ENCODE peak calls at places on chromosomes 16 and 17, in five cellular contexts. One of them, this sample, is unnamed.

GRCh38 chr17:7440823-7441174 is 1.5 kb downstream of the FGF11 start:
- DNase-seq in fibroblast of lung: peak; percentile 57
- DNase-seq in HCT116: no peak
- DNase-seq in hepatocyte: peak; percentile 67
- DNase-seq in GM23338: peak; percentile 71
- DNase-seq in this sample: no peak

GRCh38 chr16:77788196-77789084 is at the start of gene VAT1L:
- DNase-seq in hepatocyte: peak; percentile 49
- DNase-seq in GM23338: peak; percentile 78
- DNase-seq in HCT116: no peak
- DNase-seq in fibroblast of lung: peak; percentile 75
- DNase-seq in this sample: no peak

GRCh38 chr16:30982548-30983288 is 2.3 kb upstream of the HSD3B7 start:
- DNase-seq in hepatocyte: no peak
- DNase-seq in GM23338: no peak
- DNase-seq in HCT116: no peak
- DNase-seq in fibroblast of lung: no peak
- DNase-seq in this sample: no peak

GRCh38 chr17:2107506-2107905 is 52.6 kb downstream of the HIC1 start:
- DNase-seq in fibroblast of lung: no peak
- DNase-seq in hepatocyte: no peak
- DNase-seq in HCT116: no peak
- DNase-seq in GM23338: no peak
- DNase-seq in this sample: no peak

GRCh38 chr16:55917373-55917919 is 42.3 kb upstream of the CES5A start:
- DNase-seq in fibroblast of lung: no peak
- DNase-seq in HCT116: no peak
- DNase-seq in hepatocyte: no peak
- DNase-seq in GM23338: no peak
- DNase-seq in this sample: no peak

GRCh38 chr17:77721823-77722160 is 236.7 kb upstream of the TNRC6C start:
- DNase-seq in fibroblast of lung: no peak
- DNase-seq in hepatocyte: no peak
- DNase-seq in GM23338: no peak
- DNase-seq in HCT116: no peak
- DNase-seq in this sample: no peak

GRCh38 chr17:32323784-32324590 is 18.0 kb downstream of the C17orf75 start:
- DNase-seq in hepatocyte: no peak
- DNase-seq in HCT116: no peak
- DNase-seq in GM23338: no peak
- DNase-seq in fibroblast of lung: peak; percentile 20
- DNase-seq in this sample: no peak

GRCh38 chr17:30823425-30823824 is 1.1 kb downstream of the CRLF3 start:
- DNase-seq in HCT116: no peak
- DNase-seq in fibroblast of lung: no peak
- DNase-seq in hepatocyte: no peak
- DNase-seq in GM23338: no peak
- DNase-seq in this sample: no peak

GRCh38 chr16:28067604-28068382 is 4.3 kb upstream of the GSG1L start:
- DNase-seq in GM23338: no peak
- DNase-seq in hepatocyte: no peak
- DNase-seq in fibroblast of lung: peak; percentile 90
- DNase-seq in HCT116: no peak
- DNase-seq in this sample: no peak

GRCh38 chr17:927611-928461 is 51.7 kb downstream of the NXN start:
- DNase-seq in GM23338: no peak
- DNase-seq in fibroblast of lung: peak; percentile 99
- DNase-seq in hepatocyte: peak; percentile 82
- DNase-seq in HCT116: peak; percentile 76
- DNase-seq in this sample: no peak

GRCh38 chr16:8634991-8635736 is 13.7 kb downstream of the METTL22 start:
- DNase-seq in hepatocyte: peak; percentile 55
- DNase-seq in GM23338: peak; percentile 87
- DNase-seq in fibroblast of lung: peak; percentile 25
- DNase-seq in HCT116: no peak
- DNase-seq in this sample: peak; percentile 75

GRCh38 chr17:51765558-51766145 is 392.9 kb downstream of the CA10 start:
- DNase-seq in fibroblast of lung: no peak
- DNase-seq in hepatocyte: no peak
- DNase-seq in GM23338: no peak
- DNase-seq in HCT116: no peak
- DNase-seq in this sample: no peak

GRCh38 chr16:13779676-13780075 is 140.3 kb upstream of the ERCC4 start:
- DNase-seq in HCT116: no peak
- DNase-seq in GM23338: no peak
- DNase-seq in hepatocyte: no peak
- DNase-seq in fibroblast of lung: no peak
- DNase-seq in this sample: no peak

GRCh38 chr16:89191033-89191900 is 9.1 kb downstream of the SLC22A31 start:
- DNase-seq in fibroblast of lung: no peak
- DNase-seq in hepatocyte: peak; percentile 8
- DNase-seq in GM23338: no peak
- DNase-seq in HCT116: no peak
- DNase-seq in this sample: no peak

GRCh38 chr16:57186630-57187507 is 740 bp downstream of the RSPRY1 start:
- DNase-seq in fibroblast of lung: no peak
- DNase-seq in hepatocyte: peak; percentile 54
- DNase-seq in HCT116: no peak
- DNase-seq in GM23338: peak; percentile 39
- DNase-seq in this sample: peak; percentile 35

GRCh38 chr16:69941251-69942098 is 9.7 kb upstream of the CLEC18A start:
- DNase-seq in fibroblast of lung: no peak
- DNase-seq in hepatocyte: no peak
- DNase-seq in GM23338: no peak
- DNase-seq in HCT116: no peak
- DNase-seq in this sample: no peak

GRCh38 chr16:23286131-23286532 is 16.0 kb upstream of the SCNN1B start:
- DNase-seq in hepatocyte: no peak
- DNase-seq in GM23338: no peak
- DNase-seq in HCT116: no peak
- DNase-seq in fibroblast of lung: peak; percentile 75
- DNase-seq in this sample: no peak

GRCh38 chr16:12539185-12539929 is 264.3 kb downstream of the CPPED1 start:
- DNase-seq in fibroblast of lung: peak; percentile 77
- DNase-seq in GM23338: no peak
- DNase-seq in HCT116: no peak
- DNase-seq in hepatocyte: peak; percentile 42
- DNase-seq in this sample: peak; percentile 27

GRCh38 chr16:77589071-77589755 is 133.1 kb upstream of the NUDT7 start:
- DNase-seq in fibroblast of lung: peak; percentile 76
- DNase-seq in hepatocyte: no peak
- DNase-seq in GM23338: no peak
- DNase-seq in HCT116: no peak
- DNase-seq in this sample: no peak

GRCh38 chr16:4375717-4376116 is 4.1 kb downstream of the VASN start:
- DNase-seq in HCT116: no peak
- DNase-seq in fibroblast of lung: peak; percentile 47
- DNase-seq in GM23338: no peak
- DNase-seq in hepatocyte: no peak
- DNase-seq in this sample: no peak

GRCh38 chr17:65783845-65784334 is 222.4 kb upstream of the AXIN2 start:
- DNase-seq in hepatocyte: peak; percentile 12
- DNase-seq in fibroblast of lung: peak; percentile 95
- DNase-seq in GM23338: no peak
- DNase-seq in HCT116: peak; percentile 76
- DNase-seq in this sample: peak; percentile 7

GRCh38 chr16:24430937-24431760 is 108.2 kb upstream of the RBBP6 start:
- DNase-seq in fibroblast of lung: peak; percentile 1
- DNase-seq in hepatocyte: peak; percentile 24
- DNase-seq in GM23338: no peak
- DNase-seq in HCT116: no peak
- DNase-seq in this sample: peak; percentile 75

DNA sequence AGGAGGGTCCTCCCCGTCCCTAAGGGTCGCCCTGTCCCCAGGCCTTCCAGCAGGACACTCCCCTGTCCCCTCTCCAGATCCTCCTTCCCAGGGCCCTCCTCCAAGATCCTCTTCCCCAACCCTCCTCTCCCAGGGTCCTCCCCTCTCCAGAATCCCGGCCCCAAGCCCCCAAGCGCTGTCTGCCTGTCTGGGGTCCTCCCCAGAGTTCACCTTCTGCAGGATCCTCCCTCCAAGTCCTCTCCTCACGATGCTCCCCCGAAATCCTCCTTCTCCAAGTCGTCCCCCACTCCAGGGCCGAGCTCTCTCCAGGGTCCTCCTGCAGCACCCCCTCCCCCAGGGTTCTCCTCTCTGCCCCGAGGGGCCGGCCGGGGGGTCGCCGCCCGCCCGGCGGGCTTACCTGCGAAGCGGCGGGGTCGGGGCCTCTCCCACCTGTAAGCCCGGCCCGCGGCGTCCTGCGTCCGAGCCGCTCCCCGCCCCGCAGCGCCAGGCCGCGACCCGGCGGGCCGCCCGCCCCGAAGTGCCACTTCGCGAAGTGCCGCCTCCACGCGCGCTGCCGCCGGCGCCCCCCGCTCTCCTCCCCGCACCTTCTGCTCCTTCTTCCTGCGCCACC is 678 bp upstream of the BAIAP2 start:
- DNase-seq in GM23338: no peak
- DNase-seq in hepatocyte: no peak
- DNase-seq in fibroblast of lung: no peak
- DNase-seq in HCT116: no peak
- DNase-seq in this sample: peak; percentile 33
- H3K27me3 ChIP-seq in GM23338: peaks cover 7% of the 10 kb centered on the region
- H3K27me3 ChIP-seq in hepatocyte: no peaks in the 10 kb centered on the region
- H3K27me3 ChIP-seq in fibroblast of lung: no peaks in the 10 kb centered on the region
- H3K27me3 ChIP-seq in HCT116: no peaks in the 10 kb centered on the region
- H3K27me3 ChIP-seq in this sample: no peaks in the 10 kb centered on the region

GRCh38 chr17:72123496-72123963 is 2.7 kb downstream of the SOX9 start:
- DNase-seq in GM23338: no peak
- DNase-seq in fibroblast of lung: peak; percentile 25
- DNase-seq in HCT116: no peak
- DNase-seq in hepatocyte: no peak
- DNase-seq in this sample: no peak
- H3K27ac ChIP-seq in GM23338: no peak overlapping the region
- H3K27ac ChIP-seq in fibroblast of lung: no peak overlapping the region
- H3K27ac ChIP-seq in HCT116: no peak overlapping the region
- H3K27ac ChIP-seq in hepatocyte: peak overlapping the region; percentile 87
- H3K27ac ChIP-seq in this sample: no peak overlapping the region

GRCh38 chr16:86556576-86556975 is 1.5 kb upstream of the MTHFSD start:
- DNase-seq in fibroblast of lung: no peak
- DNase-seq in GM23338: no peak
- DNase-seq in HCT116: no peak
- DNase-seq in hepatocyte: no peak
- DNase-seq in this sample: no peak

GRCh38 chr16:86554917-86555762 is at the start of gene MTHFSD:
- DNase-seq in hepatocyte: peak; percentile 96
- DNase-seq in GM23338: peak; percentile 93
- DNase-seq in HCT116: peak; percentile 88
- DNase-seq in fibroblast of lung: peak; percentile 87
- DNase-seq in this sample: peak; percentile 94

GRCh38 chr16:86553356-86553755 is 1.7 kb downstream of the MTHFSD start:
- DNase-seq in fibroblast of lung: no peak
- DNase-seq in GM23338: peak; percentile 5
- DNase-seq in hepatocyte: no peak
- DNase-seq in HCT116: no peak
- DNase-seq in this sample: no peak

GRCh38 chr16:86555763-86556130 is 712 bp upstream of the MTHFSD start:
- DNase-seq in HCT116: no peak
- DNase-seq in GM23338: peak; percentile 1
- DNase-seq in hepatocyte: no peak
- DNase-seq in fibroblast of lung: no peak
- DNase-seq in this sample: no peak

DNA sequence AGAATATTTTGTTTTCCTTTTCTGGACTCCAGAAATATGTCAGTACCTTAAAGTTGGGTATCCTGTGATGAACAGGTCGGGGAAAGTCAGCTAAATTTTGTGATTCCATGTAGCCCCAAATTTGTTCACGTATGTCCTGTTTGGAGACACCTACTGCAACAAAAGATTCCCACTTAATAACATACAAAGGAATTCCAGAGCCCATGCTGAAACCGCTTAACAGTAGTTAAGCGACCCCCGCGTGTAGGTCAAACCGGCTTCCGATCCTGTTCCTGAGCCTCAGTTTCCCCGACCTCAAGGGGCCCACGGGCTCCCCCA is 477 bp downstream of the MTHFSD start:
- DNase-seq in hepatocyte: no peak
- DNase-seq in GM23338: no peak
- DNase-seq in HCT116: no peak
- DNase-seq in fibroblast of lung: no peak
- DNase-seq in this sample: no peak
- TF ChIP-seq EZH2 in hepatocyte: no peak
- TF ChIP-seq EZH2 in GM23338: no peak
- TF ChIP-seq EZH2 in HCT116: no peak
- TF ChIP-seq EZH2 in fibroblast of lung: no peak
- TF ChIP-seq EZH2 in this sample: no peak

DNA sequence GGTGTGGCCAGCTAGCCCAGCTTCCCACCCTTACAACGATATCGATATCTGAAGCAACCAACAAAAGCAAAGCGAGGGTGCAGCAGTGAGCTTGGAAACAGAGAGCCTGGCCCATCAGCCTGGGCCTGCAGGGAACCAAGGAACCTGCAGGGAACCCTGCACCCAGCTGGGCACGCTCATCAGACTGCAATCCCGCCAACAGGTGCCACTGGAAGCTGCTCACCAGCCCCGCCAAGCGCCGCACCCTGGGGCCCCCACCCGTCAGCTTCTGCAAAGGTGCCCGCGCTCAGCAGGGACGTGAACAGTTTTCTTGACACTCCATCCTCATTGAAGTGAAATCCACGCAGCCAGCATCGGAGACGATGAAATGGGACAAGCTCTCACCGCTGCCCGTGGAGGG is 250.7 kb downstream of the RBFOX3 start:
- DNase-seq in fibroblast of lung: no peak
- DNase-seq in GM23338: no peak
- DNase-seq in HCT116: peak; percentile 45
- DNase-seq in hepatocyte: no peak
- DNase-seq in this sample: no peak
- H3K27me3 ChIP-seq in fibroblast of lung: no peaks in the 10 kb centered on the region
- H3K27me3 ChIP-seq in GM23338: no peaks in the 10 kb centered on the region
- H3K27me3 ChIP-seq in HCT116: peaks cover 90% of the 10 kb centered on the region
- H3K27me3 ChIP-seq in hepatocyte: peaks cover 14% of the 10 kb centered on the region
- H3K27me3 ChIP-seq in this sample: peaks cover 93% of the 10 kb centered on the region

GRCh38 chr16:81319221-81319912 is 4.6 kb downstream of the GAN start:
- DNase-seq in hepatocyte: peak; percentile 66
- DNase-seq in HCT116: no peak
- DNase-seq in fibroblast of lung: peak; percentile 83
- DNase-seq in GM23338: no peak
- DNase-seq in this sample: peak; percentile 27
- H3K27ac ChIP-seq in hepatocyte: peak overlapping the region; percentile 18
- H3K27ac ChIP-seq in HCT116: no peak overlapping the region
- H3K27ac ChIP-seq in fibroblast of lung: no peak overlapping the region
- H3K27ac ChIP-seq in GM23338: no peak overlapping the region
- H3K27ac ChIP-seq in this sample: peak overlapping the region; percentile 60

GRCh38 chr17:42019509-42020404 is at the start of gene NKIRAS2:
- DNase-seq in HCT116: peak; percentile 76
- DNase-seq in hepatocyte: peak; percentile 97
- DNase-seq in fibroblast of lung: peak; percentile 90
- DNase-seq in GM23338: peak; percentile 96
- DNase-seq in this sample: peak; percentile 87
- TF ChIP-seq EZH2 in HCT116: no peak
- TF ChIP-seq EZH2 in hepatocyte: no peak
- TF ChIP-seq EZH2 in fibroblast of lung: no peak
- TF ChIP-seq EZH2 in GM23338: no peak
- TF ChIP-seq EZH2 in this sample: no peak

GRCh38 chr17:40339068-40339699 is 25.4 kb downstream of the GJD3 start:
- DNase-seq in hepatocyte: no peak
- DNase-seq in GM23338: no peak
- DNase-seq in HCT116: no peak
- DNase-seq in fibroblast of lung: no peak
- DNase-seq in this sample: no peak
- H3K27me3 ChIP-seq in hepatocyte: no peaks in the 10 kb centered on the region
- H3K27me3 ChIP-seq in GM23338: peaks cover 41% of the 10 kb centered on the region
- H3K27me3 ChIP-seq in HCT116: no peaks in the 10 kb centered on the region
- H3K27me3 ChIP-seq in fibroblast of lung: no peaks in the 10 kb centered on the region
- H3K27me3 ChIP-seq in this sample: no peaks in the 10 kb centered on the region

GRCh38 chr16:87227651-87228015 is 89.6 kb downstream of the C16orf95 start:
- DNase-seq in GM23338: peak; percentile 24
- DNase-seq in hepatocyte: no peak
- DNase-seq in fibroblast of lung: peak; percentile 71
- DNase-seq in HCT116: no peak
- DNase-seq in this sample: no peak
- H3K27ac ChIP-seq in GM23338: no peak overlapping the region
- H3K27ac ChIP-seq in hepatocyte: peak overlapping the region; percentile 63
- H3K27ac ChIP-seq in fibroblast of lung: peak overlapping the region; percentile 71
- H3K27ac ChIP-seq in HCT116: no peak overlapping the region
- H3K27ac ChIP-seq in this sample: no peak overlapping the region

This sample was measured in A673.